ENCODE peak calls at places on chromosomes 6 and 20, in six cellular contexts. N is NCI-H2171; L is astrocyte; D is psoas muscle; A is stimulated activated CD8-positive, alpha-beta memory T cell treated with anti-CD3 and anti-CD28 coated beads, Interleukin-4, amount 100 ng/mL, for 24 hours; X is stromal cell of bone marrow. F is an unnamed sample.

GRCh38 chr6:131602913-131603312 is 25.1 kb downstream of the MED23 start:
- DNase-seq in N (no peak), L (peak; percentile 89), D (no peak), A (no peak), X (peak; percentile 83), F (no peak)

GRCh38 chr6:159213401-159213800 is 44.2 kb downstream of the FNDC1 start:
- DNase-seq in N (no peak), L (peak; percentile 65), D (no peak), A (no peak), X (no peak), F (no peak)

GRCh38 chr20:61880706-61881105 is 185.0 kb downstream of the TAF4 start:
- DNase-seq in N (no peak), L (no peak), D (peak; percentile 26), A (no peak), X (no peak), F (no peak)

GRCh38 chr20:50580016-50580747 is 70.0 kb downstream of the PTPN1 start:
- DNase-seq in N (no peak), L (no peak), D (peak; percentile 88), A (peak; percentile 36), X (no peak), F (peak; percentile 59)

GRCh38 chr20:38143646-38144554 is 21.2 kb downstream of the TGM2 start:
- DNase-seq in N (no peak), L (peak; percentile 93), D (no peak), A (no peak), X (peak; percentile 82), F (no peak)

GRCh38 chr20:6583134-6583738 is 184.2 kb upstream of the BMP2 start:
- DNase-seq in N (no peak), L (peak; percentile 25), D (peak; percentile 48), A (no peak), X (no peak), F (peak; percentile 26)

GRCh38 chr6:12007915-12008286 is 4.2 kb upstream of the HIVEP1 start:
- DNase-seq in N (no peak), L (no peak), D (no peak), A (no peak), X (no peak), F (no peak)

GRCh38 chr20:29430531-29430930 is 1826.9 kb upstream of the DEFB115 start:
- DNase-seq in N (no peak), L (no peak), D (no peak), A (no peak), X (no peak), F (no peak)

GRCh38 chr6:145310116-145310515 is 425.2 kb downstream of the EPM2A start:
- DNase-seq in N (no peak), L (peak; percentile 40), D (no peak), A (no peak), X (peak; percentile 25), F (no peak)

GRCh38 chr6:39309942-39310531 is 4.2 kb downstream of the KCNK17 start:
- DNase-seq in N (peak; percentile 35), L (peak; percentile 18), D (peak; percentile 82), A (peak; percentile 39), X (peak; percentile 48), F (peak; percentile 60)

GRCh38 chr6:28884423-28885148 is 39.2 kb downstream of the TRIM27 start:
- DNase-seq in N (no peak), L (no peak), D (no peak), A (no peak), X (no peak), F (no peak)

GRCh38 chr20:23857954-23858565 is 21.5 kb downstream of the CST5 start:
- DNase-seq in N (peak; percentile 23), L (no peak), D (no peak), A (no peak), X (no peak), F (no peak)

GRCh38 chr6:136113736-136114173 is 136.4 kb downstream of the MTFR2 start:
- DNase-seq in N (no peak), L (peak; percentile 63), D (no peak), A (no peak), X (peak; percentile 88), F (peak; percentile 96)

GRCh38 chr6:7332090-7332745 is 19.2 kb upstream of the SSR1 start:
- DNase-seq in N (no peak), L (no peak), D (no peak), A (no peak), X (peak; percentile 25), F (no peak)

GRCh38 chr6:3878048-3878666 is 29.0 kb downstream of the FAM50B start:
- DNase-seq in N (no peak), L (no peak), D (no peak), A (no peak), X (no peak), F (no peak)

GRCh38 chr6:1790684-1791083 is 181.0 kb downstream of the FOXC1 start:
- DNase-seq in N (no peak), L (no peak), D (no peak), A (no peak), X (no peak), F (no peak)

GRCh38 chr20:15739056-15739455 is 834.2 kb downstream of the KIF16B start:
- DNase-seq in N (no peak), L (no peak), D (no peak), A (no peak), X (no peak), F (no peak)

GRCh38 chr6:163773646-163774045 is 359.1 kb downstream of the QKI start:
- DNase-seq in N (no peak), L (no peak), D (no peak), A (no peak), X (no peak), F (no peak)

GRCh38 chr6:15264902-15265761 is 19.3 kb downstream of the JARID2 start:
- DNase-seq in N (no peak), L (peak; percentile 66), D (peak; percentile 64), A (no peak), X (no peak), F (no peak)

GRCh38 chr6:166473886-166474596 is 91.3 kb upstream of the MPC1 start:
- DNase-seq in N (peak; percentile 14), L (no peak), D (no peak), A (no peak), X (no peak), F (no peak)

GRCh38 chr6:506508-506907 is 115.0 kb downstream of the IRF4 start:
- DNase-seq in N (no peak), L (no peak), D (no peak), A (peak; percentile 22), X (no peak), F (no peak)

GRCh38 chr6:12842126-12842525 is 125.6 kb downstream of the PHACTR1 start:
- DNase-seq in N (no peak), L (no peak), D (no peak), A (no peak), X (peak; percentile 6), F (no peak)

GRCh38 chr20:46255440-46256104 is 52.7 kb downstream of the CDH22 start:
- DNase-seq in N (peak; percentile 97), L (peak; percentile 4), D (peak; percentile 82), A (no peak), X (no peak), F (peak; percentile 48)

GRCh38 chr6:21846541-21847451 is 253.2 kb downstream of the SOX4 start:
- DNase-seq in N (peak; percentile 53), L (peak; percentile 36), D (no peak), A (peak; percentile 4), X (no peak), F (peak; percentile 87)

GRCh38 chr6:139354177-139354576 is 20.3 kb downstream of the CITED2 start:
- DNase-seq in N (no peak), L (no peak), D (no peak), A (no peak), X (no peak), F (no peak)

GRCh38 chr6:110672122-110672521 is 143.1 kb downstream of the CDK19 start:
- DNase-seq in N (no peak), L (no peak), D (no peak), A (no peak), X (no peak), F (no peak)

GRCh38 chr6:108556864-108557493 is 3.7 kb upstream of the FOXO3 start:
- DNase-seq in N (no peak), L (no peak), D (no peak), A (no peak), X (no peak), F (no peak)

GRCh38 chr6:127475823-127476176 is 16.6 kb upstream of the KIAA0408 start:
- DNase-seq in N (no peak), L (no peak), D (peak; percentile 42), A (no peak), X (no peak), F (no peak)

GRCh38 chr6:4941782-4942672 is 61.8 kb downstream of the RPP40 start:
- DNase-seq in N (peak; percentile 79), L (peak; percentile 96), D (no peak), A (peak; percentile 28), X (peak; percentile 89), F (no peak)

GRCh38 chr6:170097505-170098427 is 193.1 kb downstream of the DLL1 start:
- DNase-seq in N (no peak), L (no peak), D (peak; percentile 35), A (no peak), X (no peak), F (no peak)

GRCh38 chr6:78397537-78397936 is 469.8 kb upstream of the IRAK1BP1 start:
- DNase-seq in N (no peak), L (no peak), D (no peak), A (no peak), X (no peak), F (no peak)

GRCh38 chr6:169830876-169831275 is 79.5 kb downstream of the ERMARD start:
- DNase-seq in N (no peak), L (no peak), D (no peak), A (no peak), X (no peak), F (no peak)

GRCh38 chr6:33014841-33015634 is 5.6 kb upstream of the HLA-DOA start:
- DNase-seq in N (peak; percentile 36), L (peak; percentile 58), D (no peak), A (no peak), X (peak; percentile 69), F (peak; percentile 80)

F was measured in SK-N-DZ.